ENCODE peak calls at places on chromosomes 13 and 19, in ten cellular contexts. Q is immature natural killer cell; C is endothelial cell; K is AG08396; X is osteoblast; U is ureter; F is stimulated activated CD4-positive, alpha-beta T cell treated with anti-CD3 and anti-CD28 coated beads, Interleukin-2, amount 100 ng/mL, for 48 hours; M is progenitor cell of endocrine pancreas; W is activated CD4-positive, alpha-beta T cell treated with anti-CD3 and anti-CD28 coated beads, Interleukin-2, amount 50 U/mL, for 24 hours; H is stimulated activated CD8-positive, alpha-beta memory T cell treated with anti-CD3 and anti-CD28 coated beads, Interleukin-7, amount 100 ng/mL, for 4 hours. P is an unnamed sample.

GRCh38 chr13:113632706-113633484 is 25.1 kb downstream of the ATP4B start:
- DNase-seq in M (no peak), Q (no peak), H (no peak), W (no peak), K (no peak), U (no peak), X (no peak), C (no peak), F (no peak), P (peak)

GRCh38 chr19:5635427-5635826 is 12.5 kb downstream of the SAFB start:
- DNase-seq in M (no peak), U (no peak), X (no peak), K (no peak), C (no peak), F (no peak), Q (no peak), H (no peak), W (no peak), P (no peak)

GRCh38 chr19:32068805-32069204 is 276.6 kb upstream of the ZNF507 start:
- DNase-seq in C (no peak), U (no peak), Q (no peak), K (no peak), F (no peak), W (no peak), X (no peak), M (no peak), H (no peak), P (no peak)

GRCh38 chr19:3365447-3366103 is 808 bp upstream of the NFIC start:
- DNase-seq in C (no peak), H (no peak), M (no peak), Q (no peak), F (no peak), X (peak), W (no peak), U (no peak), K (peak), P (no peak)

GRCh38 chr13:28532226-28533048 is 37.5 kb upstream of the FLT1 start:
- DNase-seq in U (no peak), K (peak), C (peak), H (no peak), Q (no peak), X (peak), M (peak), W (no peak), F (no peak), P (no peak)

GRCh38 chr19:46972301-46972700 is 47.3 kb upstream of the NPAS1 start:
- DNase-seq in U (no peak), F (no peak), M (no peak), Q (no peak), W (no peak), C (no peak), K (no peak), H (no peak), X (no peak), P (no peak)

GRCh38 chr13:42215578-42216421 is 56.2 kb upstream of the AKAP11 start:
- DNase-seq in K (peak), W (no peak), F (no peak), X (peak), C (peak), H (no peak), U (no peak), M (no peak), Q (no peak), P (peak)

GRCh38 chr19:42032428-42032827 is 37.6 kb downstream of the GRIK5 start:
- DNase-seq in C (no peak), W (no peak), H (no peak), M (no peak), Q (no peak), X (no peak), U (no peak), K (no peak), F (no peak), P (no peak)

GRCh38 chr13:41708648-41709175 is 251.4 kb downstream of the RGCC start:
- DNase-seq in K (no peak), H (no peak), Q (no peak), M (no peak), W (no peak), F (no peak), C (no peak), U (peak), X (peak), P (no peak)

GRCh38 chr13:29402168-29402621 is 193.3 kb downstream of the SLC7A1 start:
- DNase-seq in X (no peak), W (no peak), Q (no peak), F (no peak), U (no peak), K (no peak), H (no peak), M (no peak), C (no peak), P (peak)